ENCODE peak calls at places on chromosomes 5 and 9, in ten cellular contexts. R is fibroblast of the aortic adventitia; V is aorta; M is GM13977; I is activated naive CD8-positive, alpha-beta T cell treated with anti-CD3 and anti-CD28 coated beads, Interleukin-2, amount 50 U/mL, for 24 hours; O is iris pigment epithelial cell; C is RWPE1; T is SK-N-MC; W is HuH-7; P is T47D. U is an unnamed sample.

GRCh38 chr5:133370281-133370890 is 242.0 kb downstream of the FSTL4 start:
- DNase-seq in W (no peak), R (peak; percentile 9), I (no peak), T (no peak), O (no peak), C (peak; percentile 93), P (no peak), V (no peak), M (no peak), U (no peak)

GRCh38 chr9:8268881-8269280 is 469.3 kb upstream of the DMAC1 start:
- DNase-seq in M (no peak), T (no peak), V (no peak), P (no peak), C (no peak), R (peak; percentile 46), I (no peak), W (no peak), O (no peak), U (no peak)

GRCh38 chr5:40413747-40414146 is 266.0 kb upstream of the PTGER4 start:
- DNase-seq in O (peak; percentile 73), W (no peak), P (no peak), M (no peak), C (peak; percentile 85), R (peak; percentile 38), I (no peak), V (no peak), T (no peak), U (peak; percentile 95)

GRCh38 chr5:83586874-83587776 is 115.6 kb downstream of the VCAN start:
- DNase-seq in V (no peak), C (no peak), P (no peak), W (no peak), O (peak; percentile 45), T (no peak), M (no peak), I (no peak), R (peak; percentile 54), U (peak; percentile 32)

GRCh38 chr5:28473531-28474107 is 1435.2 kb upstream of the CDH9 start:
- DNase-seq in O (peak; percentile 19), P (no peak), C (peak; percentile 6), W (peak; percentile 1), I (no peak), T (no peak), R (peak; percentile 0), V (no peak), M (no peak), U (peak; percentile 64)

GRCh38 chr5:156423597-156423996 is 96.6 kb downstream of the SGCD start:
- DNase-seq in C (no peak), M (no peak), I (no peak), R (no peak), W (no peak), T (no peak), V (no peak), O (no peak), P (no peak), U (no peak)

GRCh38 chr9:137286980-137287383 is 9.5 kb downstream of the TOR4A start:
- DNase-seq in C (no peak), M (peak; percentile 81), T (no peak), W (peak; percentile 94), O (peak; percentile 72), P (peak; percentile 99), V (peak; percentile 76), I (no peak), R (peak; percentile 56), U (peak; percentile 61)

GRCh38 chr9:116274293-116274692 is 120.7 kb downstream of the PAPPA start:
- DNase-seq in V (no peak), T (no peak), M (no peak), C (no peak), O (peak; percentile 85), R (peak; percentile 75), W (no peak), P (no peak), I (no peak), U (no peak)

GRCh38 chr9:13823021-13823420 is 490.9 kb downstream of the NFIB start:
- DNase-seq in C (no peak), R (peak; percentile 77), T (no peak), O (peak; percentile 62), V (no peak), M (no peak), I (no peak), W (no peak), P (no peak), U (no peak)

GRCh38 chr5:173758675-173759074 is 129.5 kb upstream of the CPEB4 start:
- DNase-seq in T (no peak), C (no peak), I (no peak), P (no peak), V (no peak), R (no peak), O (no peak), M (no peak), W (no peak), U (no peak)

GRCh38 chr9:565528-565927 is 276.0 kb upstream of the DMRT1 start:
- DNase-seq in R (no peak), T (no peak), M (no peak), W (no peak), I (no peak), C (no peak), V (no peak), O (no peak), P (no peak), U (no peak)

GRCh38 chr9:113678119-113678861 is 197.8 kb upstream of the ZNF618 start:
- DNase-seq in R (no peak), P (no peak), W (no peak), M (no peak), T (no peak), C (no peak), O (no peak), V (no peak), I (no peak), U (no peak)

GRCh38 chr5:112475747-112476435 is 56.8 kb upstream of the EPB41L4A start:
- DNase-seq in O (peak; percentile 5), M (no peak), P (no peak), W (no peak), R (no peak), I (no peak), T (no peak), V (no peak), C (peak; percentile 36), U (no peak)

GRCh38 chr5:56561455-56561854 is 253.9 kb upstream of the MAP3K1 start:
- DNase-seq in O (no peak), M (no peak), P (no peak), T (no peak), I (no peak), V (no peak), C (no peak), W (no peak), R (no peak), U (no peak)

U was measured in HCEC 1CT.